ENCODE peak calls at places on chromosome 4, in five cellular contexts. One of them, this sample, is unnamed. For H3K36me3 and H3K4me1, the result is how much of the 10 kb centered on the place peaks cover.

GRCh38 chr4:89184407-89184806 is 73.1 kb downstream of the TIGD2 start:
- DNase-seq in IMR-90: no peak
- DNase-seq in tibial nerve: no peak
- DNase-seq in mammary epithelial cell: no peak
- DNase-seq in neuronal stem cell: no peak
- DNase-seq in this sample: no peak

GRCh38 chr4:176999943-177000543 is 207.3 kb upstream of the VEGFC start:
- DNase-seq in neuronal stem cell: no peak
- DNase-seq in tibial nerve: no peak
- DNase-seq in IMR-90: no peak
- DNase-seq in mammary epithelial cell: peak
- DNase-seq in this sample: no peak

GRCh38 chr4:109067509-109068205 is 234.8 kb downstream of the COL25A1 start:
- DNase-seq in neuronal stem cell: no peak
- DNase-seq in mammary epithelial cell: no peak
- DNase-seq in IMR-90: peak
- DNase-seq in tibial nerve: peak
- DNase-seq in this sample: peak

GRCh38 chr4:8155660-8156421 is 2.8 kb downstream of the ABLIM2 start:
- DNase-seq in IMR-90: no peak
- DNase-seq in mammary epithelial cell: no peak
- DNase-seq in neuronal stem cell: no peak
- DNase-seq in tibial nerve: no peak
- DNase-seq in this sample: no peak

GRCh38 chr4:140755811-140756291 is 334 bp downstream of the TBC1D9 start:
- DNase-seq in neuronal stem cell: peak
- DNase-seq in tibial nerve: no peak
- DNase-seq in mammary epithelial cell: peak
- DNase-seq in IMR-90: peak
- DNase-seq in this sample: peak

GRCh38 chr4:11631416-11631815 is 202.7 kb upstream of the HS3ST1 start:
- DNase-seq in neuronal stem cell: no peak
- DNase-seq in tibial nerve: no peak
- DNase-seq in mammary epithelial cell: peak
- DNase-seq in IMR-90: peak
- DNase-seq in this sample: no peak

GRCh38 chr4:101594588-101594987 is 195.9 kb upstream of the BANK1 start:
- DNase-seq in mammary epithelial cell: no peak
- DNase-seq in tibial nerve: no peak
- DNase-seq in neuronal stem cell: no peak
- DNase-seq in IMR-90: no peak
- DNase-seq in this sample: no peak

GRCh38 chr4:78056265-78057129 is 626 bp upstream of the FRAS1 start:
- DNase-seq in neuronal stem cell: peak
- DNase-seq in IMR-90: peak
- DNase-seq in mammary epithelial cell: peak
- DNase-seq in tibial nerve: peak
- DNase-seq in this sample: peak

GRCh38 chr4:98609946-98610345 is 48.5 kb downstream of the TSPAN5 start:
- DNase-seq in neuronal stem cell: no peak
- DNase-seq in IMR-90: peak
- DNase-seq in mammary epithelial cell: no peak
- DNase-seq in tibial nerve: no peak
- DNase-seq in this sample: no peak

GRCh38 chr4:136831553-136831952 is 700.7 kb downstream of the PCDH18 start:
- DNase-seq in tibial nerve: no peak
- DNase-seq in neuronal stem cell: no peak
- DNase-seq in mammary epithelial cell: no peak
- DNase-seq in IMR-90: no peak
- DNase-seq in this sample: peak

GRCh38 chr4:174697164-174697563 is 131.9 kb downstream of the GLRA3 start:
- DNase-seq in neuronal stem cell: no peak
- DNase-seq in IMR-90: no peak
- DNase-seq in tibial nerve: no peak
- DNase-seq in mammary epithelial cell: no peak
- DNase-seq in this sample: no peak

GRCh38 chr4:164252286-164252685 is 501.6 kb upstream of the SMIM31 start:
- DNase-seq in neuronal stem cell: peak
- DNase-seq in tibial nerve: no peak
- DNase-seq in mammary epithelial cell: peak
- DNase-seq in IMR-90: no peak
- DNase-seq in this sample: peak

GRCh38 chr4:6216588-6216987 is 16.2 kb upstream of the JAKMIP1 start:
- DNase-seq in neuronal stem cell: no peak
- DNase-seq in mammary epithelial cell: no peak
- DNase-seq in IMR-90: no peak
- DNase-seq in tibial nerve: no peak
- DNase-seq in this sample: no peak

GRCh38 chr4:160810415-160810814 is 1353.4 kb downstream of the FSTL5 start:
- DNase-seq in mammary epithelial cell: no peak
- DNase-seq in tibial nerve: no peak
- DNase-seq in neuronal stem cell: no peak
- DNase-seq in IMR-90: no peak
- DNase-seq in this sample: no peak

GRCh38 chr4:39621582-39621981 is 17.1 kb downstream of the SMIM14 start:
- DNase-seq in tibial nerve: no peak
- DNase-seq in mammary epithelial cell: peak
- DNase-seq in IMR-90: peak
- DNase-seq in neuronal stem cell: no peak
- DNase-seq in this sample: peak

GRCh38 chr4:88008133-88008621 is 742 bp downstream of the PKD2 start:
- DNase-seq in neuronal stem cell: peak
- DNase-seq in tibial nerve: no peak
- DNase-seq in IMR-90: peak
- DNase-seq in mammary epithelial cell: peak
- DNase-seq in this sample: peak

GRCh38 chr4:156946508-156947197 is 24.9 kb downstream of the PDGFC start:
- DNase-seq in neuronal stem cell: no peak
- DNase-seq in IMR-90: peak
- DNase-seq in mammary epithelial cell: peak
- DNase-seq in tibial nerve: no peak
- DNase-seq in this sample: no peak

GRCh38 chr4:31741321-31741720 is 1021.2 kb downstream of the PCDH7 start:
- DNase-seq in mammary epithelial cell: no peak
- DNase-seq in IMR-90: no peak
- DNase-seq in neuronal stem cell: no peak
- DNase-seq in tibial nerve: no peak
- DNase-seq in this sample: no peak

GRCh38 chr4:119130365-119131065 is 5.1 kb upstream of the MYOZ2 start:
- DNase-seq in mammary epithelial cell: no peak
- DNase-seq in IMR-90: peak
- DNase-seq in tibial nerve: no peak
- DNase-seq in neuronal stem cell: no peak
- DNase-seq in this sample: no peak

GRCh38 chr4:156999175-156999517 is 27.5 kb upstream of the PDGFC start:
- DNase-seq in neuronal stem cell: no peak
- DNase-seq in IMR-90: peak
- DNase-seq in mammary epithelial cell: peak
- DNase-seq in tibial nerve: no peak
- DNase-seq in this sample: peak

GRCh38 chr4:144721994-144722393 is 76.0 kb downstream of the HHIP start:
- DNase-seq in mammary epithelial cell: no peak
- DNase-seq in tibial nerve: no peak
- DNase-seq in IMR-90: no peak
- DNase-seq in neuronal stem cell: no peak
- DNase-seq in this sample: no peak

GRCh38 chr4:153655928-153656327 is 28.2 kb upstream of the TLR2 start:
- DNase-seq in mammary epithelial cell: peak
- DNase-seq in tibial nerve: peak
- DNase-seq in neuronal stem cell: no peak
- DNase-seq in IMR-90: no peak
- DNase-seq in this sample: no peak

GRCh38 chr4:75995727-75996126 is 5.0 kb upstream of the SDAD1 start:
- DNase-seq in IMR-90: peak
- DNase-seq in mammary epithelial cell: peak
- DNase-seq in tibial nerve: no peak
- DNase-seq in neuronal stem cell: peak
- DNase-seq in this sample: no peak

GRCh38 chr4:26058537-26058936 is 144.5 kb downstream of the SMIM20 start:
- DNase-seq in neuronal stem cell: no peak
- DNase-seq in mammary epithelial cell: peak
- DNase-seq in IMR-90: no peak
- DNase-seq in tibial nerve: no peak
- DNase-seq in this sample: peak

GRCh38 chr4:17722361-17722710 is 59.1 kb downstream of the FAM184B start:
- DNase-seq in IMR-90: no peak
- DNase-seq in neuronal stem cell: no peak
- DNase-seq in mammary epithelial cell: no peak
- DNase-seq in tibial nerve: no peak
- DNase-seq in this sample: no peak

GRCh38 chr4:84418032-84418709 is 80.9 kb downstream of the NKX6-1 start:
- DNase-seq in neuronal stem cell: no peak
- DNase-seq in tibial nerve: no peak
- DNase-seq in mammary epithelial cell: no peak
- DNase-seq in IMR-90: no peak
- DNase-seq in this sample: peak

GRCh38 chr4:26995316-26995715 is 134.7 kb downstream of the STIM2 start:
- DNase-seq in tibial nerve: no peak
- DNase-seq in neuronal stem cell: no peak
- DNase-seq in IMR-90: no peak
- DNase-seq in mammary epithelial cell: no peak
- DNase-seq in this sample: no peak

GRCh38 chr4:99090511-99090910 is 1.9 kb upstream of the ADH5 start:
- DNase-seq in mammary epithelial cell: no peak
- DNase-seq in tibial nerve: no peak
- DNase-seq in neuronal stem cell: no peak
- DNase-seq in IMR-90: peak
- DNase-seq in this sample: no peak

GRCh38 chr4:94457692-94458106 is 6.0 kb downstream of the PDLIM5 start:
- DNase-seq in tibial nerve: no peak
- DNase-seq in IMR-90: no peak
- DNase-seq in mammary epithelial cell: no peak
- DNase-seq in neuronal stem cell: peak
- DNase-seq in this sample: peak

GRCh38 chr4:41212221-41213203 is 1.8 kb downstream of the APBB2 start:
- DNase-seq in tibial nerve: no peak
- DNase-seq in neuronal stem cell: no peak
- DNase-seq in IMR-90: peak
- DNase-seq in mammary epithelial cell: peak
- DNase-seq in this sample: peak

GRCh38 chr4:118099106-118099505 is 64.8 kb downstream of the NDST3 start:
- DNase-seq in neuronal stem cell: no peak
- DNase-seq in mammary epithelial cell: no peak
- DNase-seq in tibial nerve: no peak
- DNase-seq in IMR-90: no peak
- DNase-seq in this sample: no peak

GRCh38 chr4:138398297-138398696 is 156.1 kb upstream of the SLC7A11 start:
- DNase-seq in mammary epithelial cell: no peak
- DNase-seq in IMR-90: no peak
- DNase-seq in tibial nerve: no peak
- DNase-seq in neuronal stem cell: peak
- DNase-seq in this sample: no peak

GRCh38 chr4:24594887-24595286 is 10.5 kb upstream of the DHX15 start:
- DNase-seq in mammary epithelial cell: peak
- DNase-seq in IMR-90: peak
- DNase-seq in tibial nerve: no peak
- DNase-seq in neuronal stem cell: no peak
- DNase-seq in this sample: peak

GRCh38 chr4:146244496-146244895 is 30.2 kb downstream of the REELD1 start:
- DNase-seq in mammary epithelial cell: no peak
- DNase-seq in tibial nerve: no peak
- DNase-seq in neuronal stem cell: no peak
- DNase-seq in IMR-90: no peak
- DNase-seq in this sample: no peak
- H3K36me3 ChIP-seq in mammary epithelial cell: under half
- H3K36me3 ChIP-seq in tibial nerve: under half
- H3K36me3 ChIP-seq in neuronal stem cell: under half
- H3K36me3 ChIP-seq in IMR-90: under half
- H3K36me3 ChIP-seq in this sample: under half

DNA sequence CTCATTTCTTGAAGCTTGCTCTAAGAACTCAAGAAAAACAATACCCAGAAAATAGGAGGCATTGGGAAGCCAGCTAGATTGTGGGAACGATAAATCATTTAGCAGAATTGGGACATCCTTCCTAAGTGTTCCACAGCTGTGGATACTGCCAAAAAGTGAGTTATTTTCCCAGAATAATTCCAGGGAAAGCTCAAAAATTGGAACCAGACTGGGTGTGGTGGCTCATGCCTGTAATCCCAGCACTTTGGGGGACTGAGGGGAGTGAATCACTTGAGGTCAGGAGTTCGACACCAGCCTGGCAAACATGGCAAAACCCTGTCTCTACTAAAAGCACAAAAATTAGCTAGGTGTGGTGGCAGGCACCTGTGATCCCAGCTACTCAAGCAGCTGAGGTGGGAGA is 68.2 kb upstream of the GK2 start:
- DNase-seq in mammary epithelial cell: no peak
- DNase-seq in tibial nerve: no peak
- DNase-seq in IMR-90: no peak
- DNase-seq in neuronal stem cell: no peak
- DNase-seq in this sample: no peak
- H3K4me1 ChIP-seq in mammary epithelial cell: under half
- H3K4me1 ChIP-seq in tibial nerve: under half
- H3K4me1 ChIP-seq in IMR-90: under half
- H3K4me1 ChIP-seq in neuronal stem cell: under half
- H3K4me1 ChIP-seq in this sample: under half

GRCh38 chr4:148445071-148445902 is 3.1 kb upstream of the NR3C2 start:
- DNase-seq in tibial nerve: peak
- DNase-seq in neuronal stem cell: peak
- DNase-seq in mammary epithelial cell: no peak
- DNase-seq in IMR-90: no peak
- DNase-seq in this sample: peak

GRCh38 chr4:148443550-148444295 is 1.5 kb upstream of the NR3C2 start:
- DNase-seq in neuronal stem cell: peak
- DNase-seq in tibial nerve: no peak
- DNase-seq in mammary epithelial cell: no peak
- DNase-seq in IMR-90: no peak
- DNase-seq in this sample: peak

GRCh38 chr4:148447672-148448071 is 5.5 kb upstream of the NR3C2 start:
- DNase-seq in tibial nerve: no peak
- DNase-seq in IMR-90: no peak
- DNase-seq in neuronal stem cell: no peak
- DNase-seq in mammary epithelial cell: no peak
- DNase-seq in this sample: peak

GRCh38 chr4:148444296-148445070 is 2.3 kb upstream of the NR3C2 start:
- DNase-seq in mammary epithelial cell: peak
- DNase-seq in IMR-90: no peak
- DNase-seq in tibial nerve: no peak
- DNase-seq in neuronal stem cell: peak
- DNase-seq in this sample: peak

DNA sequence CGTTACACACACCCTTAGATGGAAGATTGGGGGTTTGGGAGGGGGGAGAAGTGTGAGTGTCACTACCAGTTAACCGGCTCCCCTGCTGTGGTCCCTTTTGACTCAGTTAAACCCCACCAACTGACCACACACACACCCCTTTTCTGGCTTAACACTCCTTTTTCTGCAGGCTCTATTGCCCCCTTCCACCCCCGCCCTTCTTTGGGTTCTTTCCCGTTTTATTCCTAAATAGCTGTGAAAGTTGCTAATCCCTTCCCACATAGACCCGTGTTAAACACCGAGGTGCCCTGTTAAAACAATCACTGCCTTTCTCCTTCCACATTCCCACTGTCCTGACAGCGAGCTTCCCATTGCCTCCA is 3.7 kb upstream of the NR3C2 start:
- DNase-seq in mammary epithelial cell: no peak
- DNase-seq in tibial nerve: no peak
- DNase-seq in neuronal stem cell: peak
- DNase-seq in IMR-90: no peak
- DNase-seq in this sample: peak
- H3K27ac ChIP-seq in mammary epithelial cell: no peak
- H3K27ac ChIP-seq in tibial nerve: peak
- H3K27ac ChIP-seq in neuronal stem cell: no peak
- H3K27ac ChIP-seq in IMR-90: no peak
- H3K27ac ChIP-seq in this sample: no peak

GRCh38 chr4:67531349-67531748 is 14.0 kb downstream of the CENPC start:
- DNase-seq in neuronal stem cell: no peak
- DNase-seq in mammary epithelial cell: no peak
- DNase-seq in IMR-90: no peak
- DNase-seq in tibial nerve: no peak
- DNase-seq in this sample: peak
- H3K36me3 ChIP-seq in neuronal stem cell: half or more
- H3K36me3 ChIP-seq in mammary epithelial cell: under half
- H3K36me3 ChIP-seq in IMR-90: under half
- H3K36me3 ChIP-seq in tibial nerve: under half
- H3K36me3 ChIP-seq in this sample: half or more

This sample was measured in SJCRH30.